ENCODE peak calls at places on chromosome 18, in six cellular contexts. K is A549, E is NCI-H524 treated with DMSO at 0.1 percent for 48 hours, M is SHP77, W is GM10248, P is RPMI7951. Z is an unnamed sample.

GRCh38 chr18:13222371-13223281 is 4.1 kb downstream of the LDLRAD4 start:
- DNase-seq in K (no peak), E (peak), M (peak), W (no peak), P (no peak), Z (no peak)

GRCh38 chr18:13726972-13727331 is 479 bp downstream of the RNMT start:
- DNase-seq in K (peak), E (no peak), M (peak), W (no peak), P (peak), Z (no peak)

GRCh38 chr18:9362869-9363268 is 28.3 kb downstream of the TWSG1 start:
- DNase-seq in K (no peak), E (no peak), M (no peak), W (no peak), P (no peak), Z (no peak)

GRCh38 chr18:8298186-8298585 is 311.1 kb upstream of the RAB12 start:
- DNase-seq in K (no peak), E (no peak), M (no peak), W (no peak), P (no peak), Z (no peak)

GRCh38 chr18:79575891-79576685 is 103.5 kb upstream of the CTDP1 start:
- DNase-seq in K (no peak), E (no peak), M (peak), W (no peak), P (no peak), Z (peak)

GRCh38 chr18:27715751-27716150 is 461.2 kb downstream of the CDH2 start:
- DNase-seq in K (no peak), E (no peak), M (no peak), W (no peak), P (no peak), Z (no peak)

GRCh38 chr18:79445740-79446566 is 50.2 kb downstream of the NFATC1 start:
- DNase-seq in K (no peak), E (no peak), M (no peak), W (no peak), P (no peak), Z (no peak)

GRCh38 chr18:69978743-69979715 is 31.4 kb upstream of the CD226 start:
- DNase-seq in K (no peak), E (no peak), M (no peak), W (peak), P (no peak), Z (peak)

GRCh38 chr18:48894799-48895346 is 55.9 kb downstream of the SMAD7 start:
- DNase-seq in K (no peak), E (no peak), M (no peak), W (no peak), P (no peak), Z (no peak)

GRCh38 chr18:9771261-9771976 is 63.3 kb downstream of the RAB31 start:
- DNase-seq in K (peak), E (no peak), M (peak), W (peak), P (peak), Z (peak)

GRCh38 chr18:62493033-62493862 is 29.6 kb upstream of the ZCCHC2 start:
- DNase-seq in K (no peak), E (no peak), M (no peak), W (no peak), P (no peak), Z (no peak)

GRCh38 chr18:10926565-10927194 is 222.7 kb downstream of the PIEZO2 start:
- DNase-seq in K (no peak), E (no peak), M (no peak), W (no peak), P (peak), Z (peak)

GRCh38 chr18:44900627-44901026 is 219.9 kb downstream of the SETBP1 start:
- DNase-seq in K (no peak), E (no peak), M (no peak), W (no peak), P (peak), Z (no peak)

GRCh38 chr18:57898506-57899124 is 95.5 kb upstream of the ATP8B1 start:
- DNase-seq in K (no peak), E (peak), M (peak), W (no peak), P (peak), Z (peak)

GRCh38 chr18:51651761-51652160 is 454.3 kb upstream of the MEX3C start:
- DNase-seq in K (no peak), E (no peak), M (no peak), W (no peak), P (no peak), Z (no peak)

GRCh38 chr18:46734981-46735380 is 21.9 kb downstream of the ST8SIA5 start:
- DNase-seq in K (no peak), E (no peak), M (no peak), W (no peak), P (no peak), Z (no peak)

GRCh38 chr18:58045265-58046086 is 1.4 kb downstream of the NEDD4L start:
- DNase-seq in K (no peak), E (peak), M (peak), W (peak), P (no peak), Z (peak)

GRCh38 chr18:79439201-79440023 is 43.7 kb downstream of the NFATC1 start:
- DNase-seq in K (no peak), E (no peak), M (no peak), W (no peak), P (no peak), Z (peak)

GRCh38 chr18:48488388-48488850 is 50.4 kb upstream of the CTIF start:
- DNase-seq in K (peak), E (no peak), M (no peak), W (no peak), P (peak), Z (peak)

GRCh38 chr18:40868110-40868858 is 1086.8 kb upstream of the PIK3C3 start:
- DNase-seq in K (peak), E (no peak), M (no peak), W (no peak), P (peak), Z (no peak)

GRCh38 chr18:10473152-10473551 is 18.7 kb downstream of the APCDD1 start:
- DNase-seq in K (no peak), E (no peak), M (no peak), W (no peak), P (no peak), Z (no peak)

GRCh38 chr18:34773961-34774754 is 64.1 kb downstream of the DTNA start:
- DNase-seq in K (no peak), E (no peak), M (peak), W (no peak), P (peak), Z (peak)

GRCh38 chr18:57998461-57998860 is 45.6 kb upstream of the NEDD4L start:
- DNase-seq in K (no peak), E (no peak), M (no peak), W (no peak), P (no peak), Z (no peak)

GRCh38 chr18:12308386-12309100 is 502 bp downstream of the TUBB6 start:
- DNase-seq in K (peak), E (no peak), M (no peak), W (peak), P (peak), Z (peak)

GRCh38 chr18:7872569-7872968 is 305.5 kb downstream of the PTPRM start:
- DNase-seq in K (peak), E (no peak), M (peak), W (no peak), P (peak), Z (no peak)

GRCh38 chr18:32735781-32736180 is 37.0 kb downstream of the KLHL14 start:
- DNase-seq in K (no peak), E (no peak), M (no peak), W (no peak), P (peak), Z (no peak)

GRCh38 chr18:63317982-63318881 is 1.3 kb downstream of the BCL2 start:
- DNase-seq in K (no peak), E (no peak), M (peak), W (peak), P (no peak), Z (no peak)

GRCh38 chr18:49531678-49532153 is 30.1 kb upstream of the LIPG start:
- DNase-seq in K (no peak), E (no peak), M (no peak), W (no peak), P (no peak), Z (no peak)

GRCh38 chr18:62767321-62767720 is 52.0 kb downstream of the PHLPP1 start:
- DNase-seq in K (no peak), E (no peak), M (no peak), W (no peak), P (peak), Z (no peak)

GRCh38 chr18:57446322-57446721 is 11.1 kb downstream of the ONECUT2 start:
- DNase-seq in K (peak), E (no peak), M (peak), W (no peak), P (no peak), Z (no peak)

GRCh38 chr18:42446195-42446594 is 491.2 kb downstream of the PIK3C3 start:
- DNase-seq in K (no peak), E (no peak), M (no peak), W (no peak), P (peak), Z (no peak)

Z was measured in SJCRH30.